ENCODE peak calls at places on chromosomes 12 and 14, in five cellular contexts. A is GF-D8, P is fibroblast of villous mesenchyme, J is pancreas, E is ELF-1. D is an unnamed sample.

GRCh38 chr12:130286041-130286440 is 51.6 kb upstream of the PIWIL1 start:
- DNase-seq in A (no peak), P (no peak), J (no peak), E (peak), D (no peak)

GRCh38 chr14:99802301-99803105 is 9.3 kb downstream of the EML1 start:
- DNase-seq in E (no peak), P (no peak), A (no peak), J (no peak), D (no peak)

GRCh38 chr12:1527789-1528188 is 66.6 kb downstream of the FBXL14 start:
- DNase-seq in A (no peak), J (no peak), E (no peak), P (peak), D (no peak)

GRCh38 chr12:56188786-56189335 is 422 bp downstream of the SMARCC2 start:
- DNase-seq in A (no peak), P (no peak), E (peak), J (no peak), D (no peak)

GRCh38 chr14:73862480-73862879 is 10.8 kb downstream of the PTGR2 start:
- DNase-seq in E (no peak), P (no peak), J (no peak), A (no peak), D (no peak)

GRCh38 chr14:76760331-76761197 is 704 bp upstream of the VASH1 start:
- DNase-seq in J (no peak), A (no peak), P (no peak), E (peak), D (no peak)

GRCh38 chr14:55832122-55832911 is 252.3 kb downstream of the KTN1 start:
- DNase-seq in P (no peak), E (no peak), J (no peak), A (no peak), D (no peak)

GRCh38 chr12:124827588-124828184 is 36.0 kb downstream of the SCARB1 start:
- DNase-seq in J (no peak), E (peak), P (no peak), A (no peak), D (no peak)

GRCh38 chr14:101007765-101008164 is 104.2 kb upstream of the RTL1 start:
- DNase-seq in P (no peak), A (no peak), E (no peak), J (no peak), D (no peak)

GRCh38 chr12:12331244-12331771 is 18.7 kb downstream of the MANSC1 start:
- DNase-seq in J (no peak), P (peak), A (no peak), E (peak), D (no peak)

GRCh38 chr12:57204454-57204853 is 12.1 kb upstream of the NXPH4 start:
- DNase-seq in E (no peak), A (no peak), P (no peak), J (no peak), D (no peak)

GRCh38 chr12:124544311-124544970 is 23.0 kb downstream of the NCOR2 start:
- DNase-seq in E (peak), P (peak), J (peak), A (no peak), D (no peak)

GRCh38 chr12:67645571-67645970 is 3.0 kb upstream of the DYRK2 start:
- DNase-seq in E (no peak), A (no peak), P (peak), J (no peak), D (no peak)

GRCh38 chr12:116280590-116281290 is 3.2 kb upstream of the MED13L start:
- DNase-seq in E (no peak), P (no peak), A (peak), J (no peak), D (peak)

GRCh38 chr12:114238808-114239207 is 167.1 kb downstream of the TBX5 start:
- DNase-seq in A (no peak), E (no peak), J (no peak), P (peak), D (no peak)

GRCh38 chr12:76020281-76020680 is 11.3 kb downstream of the PHLDA1 start:
- DNase-seq in J (no peak), P (peak), E (peak), A (peak), D (peak)

GRCh38 chr14:51597511-51597920 is 54.2 kb upstream of the FRMD6 start:
- DNase-seq in P (no peak), A (no peak), E (no peak), J (no peak), D (no peak)

GRCh38 chr12:59317598-59317997 is 278.2 kb upstream of the SLC16A7 start:
- DNase-seq in P (no peak), A (no peak), E (no peak), J (no peak), D (no peak)

GRCh38 chr14:92549853-92550244 is 36.3 kb downstream of the RIN3 start:
- DNase-seq in A (peak), P (peak), J (no peak), E (peak), D (no peak)

GRCh38 chr12:24079083-24079482 is 129.6 kb upstream of the SOX5 start:
- DNase-seq in P (no peak), E (no peak), A (no peak), J (no peak), D (no peak)

D was measured in AML-193.